ENCODE peak calls at places on chromosome X, in six cellular contexts. E is SK-N-SH, M is fibroblast of lung, W is MM.1S, J is PC-3, X is Karpas-422. U is an unnamed sample. For H3K4me1, the result is how much of the 10 kb centered on the place peaks cover.

GRCh38 chrX:41621236-41621651 is 67.5 kb upstream of the GPR34 start:
- DNase-seq in E (peak), W (no peak), M (no peak), J (peak), X (no peak), U (no peak)

GRCh38 chrX:45767021-45767491 is 566.4 kb upstream of the DIPK2B start:
- DNase-seq in M (peak), X (no peak), W (no peak), E (no peak), J (peak), U (no peak)

GRCh38 chrX:456146-456545 is 69.4 kb upstream of the PPP2R3B start:
- DNase-seq in E (no peak), M (no peak), W (no peak), X (no peak), J (no peak), U (no peak)

GRCh38 chrX:70452143-70452733 is 7.6 kb downstream of the DLG3 start:
- DNase-seq in X (peak), J (peak), W (peak), E (peak), M (peak), U (peak)

GRCh38 chrX:25968920-25969319 is 169.2 kb upstream of the MAGEB18 start:
- DNase-seq in J (peak), W (peak), X (peak), E (peak), M (peak), U (no peak)

GRCh38 chrX:45697591-45697990 is 496.9 kb upstream of the DIPK2B start:
- DNase-seq in W (no peak), J (peak), M (peak), X (no peak), E (no peak), U (no peak)

GRCh38 chrX:111352424-111352823 is 59.6 kb downstream of the DCX start:
- DNase-seq in J (peak), M (peak), E (peak), W (no peak), X (no peak), U (no peak)

GRCh38 chrX:10797493-10797892 is 177.1 kb upstream of the MID1 start:
- DNase-seq in E (no peak), W (no peak), M (peak), J (peak), X (no peak), U (no peak)

GRCh38 chrX:139889760-139890159 is 43.1 kb downstream of the ATP11C start:
- DNase-seq in M (peak), W (no peak), X (no peak), J (peak), E (no peak), U (no peak)

GRCh38 chrX:84340981-84341380 is 153.0 kb upstream of the RPS6KA6 start:
- DNase-seq in J (no peak), X (no peak), E (no peak), W (no peak), M (no peak), U (no peak)

GRCh38 chrX:71533850-71534515 is 1.1 kb downstream of the OGT start:
- DNase-seq in W (peak), J (peak), E (peak), M (peak), X (peak), U (peak)

GRCh38 chrX:49177338-49177833 is 5.7 kb downstream of the PLP2 start:
- DNase-seq in J (no peak), M (no peak), E (no peak), W (no peak), X (peak), U (no peak)

GRCh38 chrX:67720344-67720743 is 176.5 kb downstream of the AR start:
- DNase-seq in X (peak), M (no peak), J (no peak), W (no peak), E (no peak), U (no peak)

GRCh38 chrX:48761674-48762471 is at the start of gene GLOD5:
- DNase-seq in E (peak), X (peak), J (peak), W (peak), M (no peak), U (no peak)

GRCh38 chrX:28347526-28347925 is 239.7 kb upstream of the IL1RAPL1 start:
- DNase-seq in E (no peak), J (peak), W (no peak), M (no peak), X (no peak), U (no peak)

GRCh38 chrX:132561483-132561882 is 72.6 kb upstream of the MBNL3 start:
- DNase-seq in J (no peak), E (no peak), X (no peak), M (no peak), W (no peak), U (no peak)

GRCh38 chrX:43349363-43349762 is 306.7 kb upstream of the MAOA start:
- DNase-seq in E (peak), W (peak), X (peak), M (peak), J (peak), U (no peak)

GRCh38 chrX:25016361-25016671 is 551 bp upstream of the ARX start:
- DNase-seq in X (no peak), E (no peak), J (no peak), W (no peak), M (no peak), U (no peak)

GRCh38 chrX:134368140-134368539 is 91.8 kb upstream of the HPRT1 start:
- DNase-seq in W (no peak), X (peak), M (no peak), E (no peak), J (no peak), U (no peak)

GRCh38 chrX:40912166-40912565 is 173.1 kb upstream of the USP9X start:
- DNase-seq in M (no peak), W (no peak), J (no peak), E (no peak), X (no peak), U (no peak)

GRCh38 chrX:128216364-128216763 is 164.2 kb upstream of the ACTRT1 start:
- DNase-seq in M (no peak), X (no peak), W (no peak), J (no peak), E (no peak), U (no peak)

GRCh38 chrX:42686706-42687105 is 91.3 kb downstream of the PPP1R2C start:
- DNase-seq in M (no peak), W (no peak), E (no peak), J (no peak), X (no peak), U (no peak)

GRCh38 chrX:136574548-136574947 is 42.5 kb downstream of the VGLL1 start:
- DNase-seq in J (peak), M (no peak), W (no peak), X (no peak), E (no peak), U (no peak)

GRCh38 chrX:20225488-20225833 is 41.2 kb downstream of the RPS6KA3 start:
- DNase-seq in M (no peak), X (no peak), E (no peak), W (no peak), J (no peak), U (no peak)

GRCh38 chrX:57453901-57454300 is 137.9 kb upstream of the ZXDB start:
- DNase-seq in E (peak), X (peak), M (no peak), W (peak), J (peak), U (no peak)

GRCh38 chrX:147958316-147958715 is 22.8 kb upstream of the FMR1NB start:
- DNase-seq in X (no peak), W (no peak), E (no peak), J (peak), M (peak), U (no peak)

GRCh38 chrX:110409925-110410324 is 51.3 kb downstream of the RTL9 start:
- DNase-seq in W (no peak), J (peak), E (no peak), X (no peak), M (peak), U (no peak)

GRCh38 chrX:23202316-23202715 is 132.3 kb upstream of the PTCHD1 start:
- DNase-seq in W (no peak), J (no peak), E (no peak), M (no peak), X (no peak), U (no peak)

GRCh38 chrX:134396174-134396573 is 63.8 kb upstream of the HPRT1 start:
- DNase-seq in W (peak), X (peak), E (peak), M (peak), J (peak), U (no peak)

GRCh38 chrX:45129055-45129454 is 71.6 kb downstream of the DIPK2B start:
- DNase-seq in M (no peak), X (no peak), W (no peak), E (no peak), J (no peak), U (no peak)

GRCh38 chrX:118761950-118762725 is 34.7 kb downstream of the IL13RA1 start:
- DNase-seq in E (peak), X (no peak), J (peak), M (no peak), W (no peak), U (no peak)

GRCh38 chrX:118989886-118990285 is 15.5 kb downstream of the LONRF3 start:
- DNase-seq in W (no peak), J (no peak), X (no peak), M (no peak), E (no peak), U (no peak)

GRCh38 chrX:13283512-13283911 is 36.3 kb downstream of the ATXN3L start:
- DNase-seq in X (peak), W (peak), M (no peak), J (no peak), E (no peak), U (no peak)
- H3K4me1 ChIP-seq in X (under half), W (under half), M (under half), J (under half), E (under half), U (under half)

GRCh38 chrX:107709266-107709795 is 66.3 kb downstream of the TSC22D3 start:
- DNase-seq in M (no peak), W (no peak), X (no peak), E (no peak), J (no peak), U (no peak)

GRCh38 chrX:107712231-107713204 is 63.1 kb downstream of the TSC22D3 start:
- DNase-seq in J (no peak), X (peak), W (no peak), M (peak), E (no peak), U (no peak)

GRCh38 chrX:107711521-107712041 is 64.0 kb downstream of the TSC22D3 start:
- DNase-seq in M (no peak), X (no peak), J (no peak), E (no peak), W (no peak), U (no peak)

GRCh38 chrX:107708762-107709161 is 66.8 kb downstream of the TSC22D3 start:
- DNase-seq in M (peak), E (no peak), X (no peak), W (no peak), J (no peak), U (no peak)

GRCh38 chrX:107710617-107711391 is 64.8 kb downstream of the TSC22D3 start:
- DNase-seq in W (peak), X (peak), J (peak), M (peak), E (no peak), U (no peak)
- H3K9ac ChIP-seq in W (peak), X (peak), J (peak), M (peak), E (no peak), U (no peak)

GRCh38 chrX:121011254-121011653 is 25.7 kb upstream of the CT47A1 start:
- DNase-seq in M (no peak), X (no peak), E (no peak), W (no peak), J (no peak), U (no peak)

GRCh38 chrX:121014826-121015225 is 29.3 kb upstream of the CT47A1 start:
- DNase-seq in X (no peak), E (no peak), W (no peak), M (no peak), J (no peak), U (no peak)

GRCh38 chrX:121009764-121010163 is 24.2 kb upstream of the CT47A1 start:
- DNase-seq in W (no peak), M (no peak), J (no peak), X (no peak), E (no peak), U (no peak)

GRCh38 chrX:121010218-121010617 is 24.7 kb upstream of the CT47A1 start:
- DNase-seq in J (no peak), E (no peak), W (no peak), X (no peak), M (no peak), U (no peak)

DNA sequence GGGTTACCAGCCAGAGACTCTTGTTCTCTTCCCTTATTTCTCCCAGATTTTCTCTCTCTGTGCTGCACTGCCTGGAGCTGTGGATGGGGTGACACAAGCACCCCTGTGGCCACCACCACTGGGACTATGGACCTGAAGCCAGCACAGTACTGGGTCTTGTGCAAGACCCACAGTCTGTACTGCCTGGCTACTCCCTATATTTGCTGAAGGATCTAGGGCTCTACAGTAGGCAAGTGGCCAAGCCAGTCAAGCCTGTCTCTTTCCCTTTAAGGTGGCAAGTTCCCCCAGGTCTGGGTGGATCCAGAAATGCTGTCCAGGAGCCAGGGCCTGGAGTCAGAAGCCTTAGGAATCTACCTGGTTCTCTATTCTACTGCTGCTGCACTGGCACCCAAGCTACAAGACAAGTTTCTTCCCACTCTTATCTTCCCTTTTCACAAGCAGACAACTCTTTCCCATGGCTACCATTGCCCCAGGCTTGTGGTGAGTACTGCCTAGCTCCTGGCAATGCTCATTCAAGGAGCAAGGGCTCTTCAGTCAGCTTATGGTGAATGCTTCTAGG is 28.4 kb upstream of the CT47A1 start:
- DNase-seq in W (no peak), J (no peak), E (no peak), X (no peak), M (no peak), U (no peak)
- H3K4me1 ChIP-seq in W (under half), J (under half), E (under half), X (under half), M (under half), U (under half)

GRCh38 chrX:115689931-115690330 is 129.0 kb downstream of the PLS3 start:
- DNase-seq in M (no peak), X (no peak), J (no peak), W (no peak), E (no peak), U (no peak)
- H3K9ac ChIP-seq in M (no peak), X (no peak), J (no peak), W (no peak), E (peak), U (no peak)

GRCh38 chrX:39396358-39396995 is 595.2 kb downstream of the MID1IP1 start:
- DNase-seq in J (no peak), E (no peak), W (no peak), M (no peak), X (no peak), U (no peak)
- H3K4me1 ChIP-seq in J (under half), E (under half), W (under half), M (under half), X (under half), U (under half)

GRCh38 chrX:101383679-101384078 is 2.3 kb downstream of the BTK start:
- DNase-seq in M (no peak), E (no peak), W (peak), X (peak), J (no peak), U (no peak)

GRCh38 chrX:101385026-101385684 is 836 bp downstream of the BTK start:
- DNase-seq in X (peak), J (no peak), E (no peak), M (no peak), W (no peak), U (no peak)

GRCh38 chrX:101385795-101386541 is at the start of gene BTK:
- DNase-seq in M (no peak), E (no peak), X (peak), W (no peak), J (no peak), U (no peak)

GRCh38 chrX:101388604-101389003 is 2.2 kb upstream of the RPL36A start:
- DNase-seq in W (no peak), M (no peak), J (no peak), E (no peak), X (no peak), U (no peak)

GRCh38 chrX:101386542-101386885 is 523 bp upstream of the BTK start:
- DNase-seq in W (no peak), J (no peak), M (no peak), E (no peak), X (no peak), U (no peak)
- H3K9ac ChIP-seq in W (peak), J (no peak), M (no peak), E (no peak), X (peak), U (no peak)

GRCh38 chrX:9529223-9529622 is 64.4 kb downstream of the TBL1X start:
- DNase-seq in X (no peak), E (no peak), J (no peak), W (no peak), M (no peak), U (no peak)
- H3K4me1 ChIP-seq in X (under half), E (under half), J (under half), W (under half), M (under half), U (under half)